ENCODE peak calls at places on chromosomes 6 and 20, in five cellular contexts. One of them, this sample, is unnamed.

GRCh38 chr6:40558102-40558501 is 29.1 kb downstream of the LRFN2 start:
- DNase-seq in Kasumi-1: no peak
- DNase-seq in D721Med: no peak
- DNase-seq in T-helper 2 cell: no peak
- DNase-seq in left kidney: no peak
- DNase-seq in this sample: no peak

GRCh38 chr20:53080969-53081871 is 109.1 kb downstream of the TSHZ2 start:
- DNase-seq in Kasumi-1: no peak
- DNase-seq in D721Med: no peak
- DNase-seq in T-helper 2 cell: peak
- DNase-seq in left kidney: no peak
- DNase-seq in this sample: peak

GRCh38 chr6:41548841-41549642 is 2.9 kb downstream of the FOXP4 start:
- DNase-seq in Kasumi-1: no peak
- DNase-seq in D721Med: no peak
- DNase-seq in T-helper 2 cell: no peak
- DNase-seq in left kidney: no peak
- DNase-seq in this sample: no peak

GRCh38 chr6:7021306-7021705 is 86.5 kb upstream of the RREB1 start:
- DNase-seq in Kasumi-1: peak
- DNase-seq in D721Med: no peak
- DNase-seq in T-helper 2 cell: no peak
- DNase-seq in left kidney: no peak
- DNase-seq in this sample: no peak

GRCh38 chr20:13420625-13421024 is 199.6 kb downstream of the ISM1 start:
- DNase-seq in Kasumi-1: peak
- DNase-seq in D721Med: no peak
- DNase-seq in T-helper 2 cell: no peak
- DNase-seq in left kidney: no peak
- DNase-seq in this sample: no peak

GRCh38 chr20:37519508-37520416 is 1.3 kb upstream of the NNAT start:
- DNase-seq in Kasumi-1: no peak
- DNase-seq in D721Med: no peak
- DNase-seq in T-helper 2 cell: no peak
- DNase-seq in left kidney: peak
- DNase-seq in this sample: no peak

GRCh38 chr20:24960861-24961260 is 11.8 kb downstream of the CST7 start:
- DNase-seq in Kasumi-1: no peak
- DNase-seq in D721Med: no peak
- DNase-seq in T-helper 2 cell: peak
- DNase-seq in left kidney: no peak
- DNase-seq in this sample: no peak

GRCh38 chr6:128266946-128267345 is 253.5 kb downstream of the PTPRK start:
- DNase-seq in Kasumi-1: no peak
- DNase-seq in D721Med: no peak
- DNase-seq in T-helper 2 cell: no peak
- DNase-seq in left kidney: no peak
- DNase-seq in this sample: no peak

GRCh38 chr6:126546771-126547170 is 206.9 kb downstream of the CENPW start:
- DNase-seq in Kasumi-1: no peak
- DNase-seq in D721Med: no peak
- DNase-seq in T-helper 2 cell: no peak
- DNase-seq in left kidney: no peak
- DNase-seq in this sample: no peak

GRCh38 chr6:158686791-158687381 is 37.0 kb downstream of the SYTL3 start:
- DNase-seq in Kasumi-1: peak
- DNase-seq in D721Med: no peak
- DNase-seq in T-helper 2 cell: peak
- DNase-seq in left kidney: no peak
- DNase-seq in this sample: peak

GRCh38 chr6:44054635-44055559 is 72.4 kb downstream of the MRPL14 start:
- DNase-seq in Kasumi-1: no peak
- DNase-seq in D721Med: no peak
- DNase-seq in T-helper 2 cell: no peak
- DNase-seq in left kidney: peak
- DNase-seq in this sample: no peak

GRCh38 chr6:166772518-166772917 is 145.5 kb upstream of the RPS6KA2 start:
- DNase-seq in Kasumi-1: no peak
- DNase-seq in D721Med: no peak
- DNase-seq in T-helper 2 cell: no peak
- DNase-seq in left kidney: no peak
- DNase-seq in this sample: no peak

GRCh38 chr6:16494781-16495180 is 256.4 kb downstream of the GMPR start:
- DNase-seq in Kasumi-1: no peak
- DNase-seq in D721Med: no peak
- DNase-seq in T-helper 2 cell: no peak
- DNase-seq in left kidney: no peak
- DNase-seq in this sample: no peak

GRCh38 chr6:150592377-150592995 is 7.2 kb upstream of the PLEKHG1 start:
- DNase-seq in Kasumi-1: no peak
- DNase-seq in D721Med: no peak
- DNase-seq in T-helper 2 cell: no peak
- DNase-seq in left kidney: no peak
- DNase-seq in this sample: no peak

GRCh38 chr6:77620290-77620882 is 32.5 kb upstream of the MEI4 start:
- DNase-seq in Kasumi-1: peak
- DNase-seq in D721Med: no peak
- DNase-seq in T-helper 2 cell: no peak
- DNase-seq in left kidney: peak
- DNase-seq in this sample: no peak

GRCh38 chr6:38593419-38593818 is 46.3 kb downstream of the BTBD9 start:
- DNase-seq in Kasumi-1: no peak
- DNase-seq in D721Med: no peak
- DNase-seq in T-helper 2 cell: no peak
- DNase-seq in left kidney: no peak
- DNase-seq in this sample: no peak

GRCh38 chr20:57829805-57830514 is 120.1 kb upstream of the PMEPA1 start:
- DNase-seq in Kasumi-1: no peak
- DNase-seq in D721Med: no peak
- DNase-seq in T-helper 2 cell: no peak
- DNase-seq in left kidney: no peak
- DNase-seq in this sample: no peak

GRCh38 chr20:49657118-49657901 is 56.4 kb downstream of the B4GALT5 start:
- DNase-seq in Kasumi-1: no peak
- DNase-seq in D721Med: no peak
- DNase-seq in T-helper 2 cell: no peak
- DNase-seq in left kidney: no peak
- DNase-seq in this sample: no peak